ENCODE peak calls at places on chromosomes 5 and 9, in nine cellular contexts. J is psoas muscle, E is PC-9, K is HCT116, F is DND-41, U is left ventricle myocardium inferior, M is ascending aorta, O is cardiac muscle cell, P is thoracic aorta. C is an unnamed sample.

GRCh38 chr5:142544946-142545652 is 140.8 kb downstream of the FGF1 start:
- DNase-seq in K (no peak), O (peak; percentile 31), U (no peak), F (no peak), P (no peak), M (no peak), J (no peak), E (no peak), C (no peak)

GRCh38 chr5:137837741-137838389 is 29.8 kb upstream of the MYOT start:
- DNase-seq in U (no peak), J (no peak), F (no peak), O (peak; percentile 59), E (no peak), K (no peak), P (no peak), M (no peak), C (no peak)

GRCh38 chr5:122351416-122352157 is 39.5 kb downstream of the SNCAIP start:
- DNase-seq in F (no peak), E (no peak), O (no peak), J (no peak), K (no peak), U (no peak), P (no peak), M (no peak), C (no peak)

GRCh38 chr9:83538172-83538889 is at the start of gene FRMD3:
- DNase-seq in K (peak; percentile 43), P (no peak), F (no peak), O (peak; percentile 78), E (peak; percentile 88), M (peak; percentile 89), J (peak; percentile 78), U (peak; percentile 91), C (peak; percentile 65)

GRCh38 chr5:143161893-143162520 is 241.5 kb downstream of the NR3C1 start:
- DNase-seq in F (no peak), J (peak; percentile 68), O (peak; percentile 88), E (no peak), K (no peak), M (no peak), U (no peak), P (no peak), C (no peak)

GRCh38 chr5:173487296-173487695 is 129.2 kb downstream of the BOD1 start:
- DNase-seq in F (no peak), P (no peak), E (no peak), U (no peak), M (no peak), O (no peak), J (no peak), K (no peak), C (no peak)

GRCh38 chr9:69346596-69347390 is 21.8 kb downstream of the ENTREP1 start:
- DNase-seq in M (no peak), E (peak; percentile 11), U (no peak), O (peak; percentile 17), K (no peak), J (no peak), P (no peak), F (no peak), C (no peak)

GRCh38 chr9:109401169-109401989 is 80.5 kb upstream of the EPB41L4B start:
- DNase-seq in P (no peak), F (peak; percentile 55), E (peak; percentile 71), U (no peak), K (peak; percentile 49), O (peak; percentile 70), M (no peak), J (no peak), C (peak; percentile 81)

GRCh38 chr5:39986614-39987013 is 561.8 kb upstream of the DAB2 start:
- DNase-seq in E (no peak), P (no peak), M (no peak), U (no peak), J (no peak), F (no peak), O (no peak), K (no peak), C (no peak)

GRCh38 chr9:127021664-127022337 is 100.6 kb downstream of the ANGPTL2 start:
- DNase-seq in K (no peak), U (peak; percentile 89), M (peak; percentile 93), F (no peak), O (peak; percentile 99), J (peak; percentile 89), E (no peak), P (peak; percentile 65), C (no peak)

GRCh38 chr5:168743617-168744016 is 164.4 kb upstream of the PANK3 start:
- DNase-seq in K (no peak), F (no peak), E (no peak), M (no peak), U (no peak), O (no peak), J (no peak), P (no peak), C (no peak)

GRCh38 chr5:951940-952596 is 56.5 kb upstream of the NKD2 start:
- DNase-seq in E (no peak), P (no peak), O (no peak), F (no peak), M (no peak), J (no peak), K (no peak), U (no peak), C (no peak)

GRCh38 chr9:89675403-89675771 is 70.6 kb downstream of the GADD45G start:
- DNase-seq in P (no peak), O (no peak), U (peak; percentile 69), E (no peak), K (no peak), J (peak; percentile 71), M (no peak), F (no peak), C (no peak)

GRCh38 chr5:55037046-55037771 is 13.2 kb downstream of the GZMK start:
- DNase-seq in U (no peak), O (no peak), M (no peak), K (peak; percentile 8), P (no peak), E (no peak), J (no peak), F (peak; percentile 74), C (no peak)

GRCh38 chr9:38127271-38127839 is 58.3 kb upstream of the SHB start:
- DNase-seq in P (no peak), F (peak; percentile 87), K (no peak), M (no peak), J (no peak), E (no peak), O (peak; percentile 9), U (no peak), C (no peak)

GRCh38 chr5:169875091-169875727 is 105.1 kb downstream of the INSYN2B start:
- DNase-seq in K (no peak), P (no peak), M (no peak), J (no peak), F (no peak), O (peak; percentile 86), E (no peak), U (no peak), C (no peak)

GRCh38 chr5:61202213-61202612 is 39.9 kb upstream of the SMIM15 start:
- DNase-seq in J (no peak), P (no peak), F (no peak), U (no peak), K (no peak), M (no peak), E (no peak), O (no peak), C (no peak)

GRCh38 chr5:13994606-13995336 is 50.3 kb upstream of the DNAH5 start:
- DNase-seq in P (no peak), E (no peak), K (no peak), U (no peak), F (no peak), J (no peak), O (no peak), M (no peak), C (no peak)

GRCh38 chr5:62603934-62604333 is 25.3 kb downstream of the LRRC70 start:
- DNase-seq in U (no peak), E (no peak), J (no peak), M (no peak), K (no peak), P (no peak), F (no peak), O (no peak), C (no peak)

GRCh38 chr5:23649594-23649993 is 142.2 kb downstream of the PRDM9 start:
- DNase-seq in O (no peak), E (no peak), U (no peak), J (no peak), F (no peak), K (no peak), P (no peak), M (no peak), C (no peak)
- H3K36me3 ChIP-seq in O (no peaks in the 10 kb centered on the region), E (no peaks in the 10 kb centered on the region), U (no peaks in the 10 kb centered on the region), J (no peaks in the 10 kb centered on the region), F (no peaks in the 10 kb centered on the region), K (no peaks in the 10 kb centered on the region), P (no peaks in the 10 kb centered on the region), M (no peaks in the 10 kb centered on the region), C (no peaks in the 10 kb centered on the region)

GRCh38 chr5:141094481-141095262 is at the start of gene PCDHB2:
- DNase-seq in F (no peak), O (peak; percentile 6), P (no peak), E (peak; percentile 47), U (no peak), K (no peak), M (no peak), J (peak; percentile 39), C (no peak)
- TF ChIP-seq CTCF in F (no peak), O (no peak), P (peak; percentile 7), E (peak; percentile 53), U (peak; percentile 45), K (no peak), M (peak; percentile 33), J (peak; percentile 25), C (no peak)

GRCh38 chr9:130629443-130630090 is 34.8 kb upstream of the PRDM12 start:
- DNase-seq in J (no peak), U (no peak), O (no peak), E (no peak), F (no peak), P (no peak), K (no peak), M (no peak), C (no peak)

GRCh38 chr9:130632081-130632710 is 32.2 kb upstream of the PRDM12 start:
- DNase-seq in E (no peak), O (no peak), J (no peak), U (no peak), F (no peak), K (no peak), P (no peak), M (no peak), C (no peak)

GRCh38 chr9:130630091-130630450 is 34.3 kb upstream of the PRDM12 start:
- DNase-seq in P (no peak), O (no peak), M (no peak), J (no peak), K (no peak), E (no peak), F (no peak), U (no peak), C (no peak)

GRCh38 chr9:130631331-130632080 is 32.9 kb upstream of the PRDM12 start:
- DNase-seq in F (no peak), U (no peak), P (no peak), E (no peak), M (no peak), K (no peak), J (no peak), O (no peak), C (no peak)

GRCh38 chr9:130630506-130631330 is 33.7 kb upstream of the PRDM12 start:
- DNase-seq in O (no peak), E (no peak), M (no peak), F (no peak), K (no peak), J (no peak), P (no peak), U (peak; percentile 77), C (no peak)
- H3K36me3 ChIP-seq in O (peaks cover 38% of the 10 kb centered on the region), E (peaks cover 1% of the 10 kb centered on the region), M (peaks cover 90% of the 10 kb centered on the region), F (peaks cover 95% of the 10 kb centered on the region), K (peaks cover 33% of the 10 kb centered on the region), J (peaks cover 8% of the 10 kb centered on the region), P (peaks cover 74% of the 10 kb centered on the region), U (peaks cover 91% of the 10 kb centered on the region), C (no peaks in the 10 kb centered on the region)

GRCh38 chr5:179342577-179342976 is 2.7 kb downstream of the ADAMTS2 start:
- DNase-seq in J (peak; percentile 33), P (no peak), U (no peak), K (no peak), E (no peak), F (no peak), M (no peak), O (peak; percentile 72), C (no peak)
- TF ChIP-seq CTCF in J (no peak), P (peak; percentile 16), U (no peak), K (no peak), E (no peak), F (no peak), M (peak; percentile 26), O (peak; percentile 70), C (no peak)

C was measured in Caco-2.